ENCODE peak calls at places on chromosomes 6 and 20, in six cellular contexts. J, S, G, I, T and K are unnamed samples.

GRCh38 chr6:52576392-52577021 is 353 bp downstream of the TRAM2 start:
- DNase-seq in J (peak), S (peak), G (peak), I (peak), T (peak), K (peak)

GRCh38 chr20:57435498-57436222 is 44.5 kb downstream of the RBM38 start:
- DNase-seq in J (peak), S (no peak), G (no peak), I (peak), T (peak), K (peak)

GRCh38 chr20:56683077-56683865 is 54.2 kb downstream of the TFAP2C start:
- DNase-seq in J (no peak), S (no peak), G (no peak), I (no peak), T (no peak), K (no peak)

GRCh38 chr6:75166236-75166635 is 39.6 kb downstream of the COL12A1 start:
- DNase-seq in J (no peak), S (no peak), G (peak), I (no peak), T (no peak), K (no peak)

GRCh38 chr6:70241991-70242420 is 60.9 kb downstream of the COL9A1 start:
- DNase-seq in J (peak), S (no peak), G (no peak), I (no peak), T (peak), K (no peak)

GRCh38 chr6:32439708-32440214 is at the start of gene HLA-DRA:
- DNase-seq in J (peak), S (peak), G (peak), I (peak), T (peak), K (peak)

GRCh38 chr6:85008311-85009015 is 244.1 kb upstream of the TBX18 start:
- DNase-seq in J (no peak), S (no peak), G (peak), I (no peak), T (no peak), K (no peak)

GRCh38 chr20:2708665-2709064 is 16.1 kb downstream of the EBF4 start:
- DNase-seq in J (no peak), S (no peak), G (no peak), I (no peak), T (no peak), K (no peak)

GRCh38 chr6:134520181-134521115 is 202.5 kb upstream of the SGK1 start:
- DNase-seq in J (no peak), S (no peak), G (peak), I (no peak), T (no peak), K (no peak)

GRCh38 chr6:119581220-119581619 is 231.7 kb upstream of the MAN1A1 start:
- DNase-seq in J (no peak), S (no peak), G (no peak), I (no peak), T (no peak), K (no peak)

GRCh38 chr20:57389695-57390603 is 1.2 kb upstream of the RBM38 start:
- DNase-seq in J (peak), S (no peak), G (peak), I (no peak), T (no peak), K (peak)

GRCh38 chr6:37653933-37654565 is 43.6 kb downstream of the MDGA1 start:
- DNase-seq in J (peak), S (peak), G (peak), I (peak), T (peak), K (peak)

GRCh38 chr6:36032245-36032644 is 4.6 kb downstream of the MAPK14 start:
- DNase-seq in J (no peak), S (no peak), G (no peak), I (no peak), T (no peak), K (peak)

GRCh38 chr6:99736302-99736701 is 129.7 kb downstream of the PRDM13 start:
- DNase-seq in J (no peak), S (no peak), G (no peak), I (peak), T (no peak), K (peak)

GRCh38 chr20:34427331-34427730 is 64.3 kb downstream of the ITCH start:
- DNase-seq in J (no peak), S (no peak), G (no peak), I (no peak), T (no peak), K (no peak)

GRCh38 chr6:3230275-3231212 is 3.1 kb upstream of the TUBB2B start:
- DNase-seq in J (no peak), S (no peak), G (peak), I (no peak), T (no peak), K (no peak)
- TF ChIP-seq POLR2A in J (no peak), S (no peak), G (no peak), I (no peak), T (no peak), K (no peak)

DNA sequence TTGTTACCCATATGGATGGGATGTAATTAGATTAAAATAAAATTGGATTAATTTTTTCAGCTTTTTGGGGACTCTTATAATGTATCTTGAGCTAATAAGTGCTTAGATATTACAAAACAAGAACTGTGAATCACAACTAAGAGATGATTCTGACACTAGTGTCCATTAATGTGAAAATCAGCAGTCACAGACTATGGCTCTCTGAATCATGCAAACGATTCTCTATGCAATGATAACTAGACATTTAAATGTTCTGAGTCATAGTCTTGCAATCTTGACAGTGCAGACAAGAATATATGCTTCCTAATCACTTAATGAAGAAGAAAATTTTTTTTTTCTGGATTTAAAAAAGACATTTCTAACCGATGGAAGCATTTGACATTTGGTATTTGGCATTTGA is 82.2 kb upstream of the OPRM1 start:
- DNase-seq in J (no peak), S (no peak), G (no peak), I (no peak), T (no peak), K (no peak)
- TF ChIP-seq MYC in J (no peak), S (no peak), G (no peak), I (no peak), T (no peak), K (no peak)

GRCh38 chr20:47452736-47453161 is 48.9 kb upstream of the NCOA3 start:
- DNase-seq in J (no peak), S (no peak), G (no peak), I (no peak), T (no peak), K (no peak)
- H3K4me3 ChIP-seq in J (no peak), S (peak), G (no peak), I (no peak), T (no peak), K (no peak)

DNA sequence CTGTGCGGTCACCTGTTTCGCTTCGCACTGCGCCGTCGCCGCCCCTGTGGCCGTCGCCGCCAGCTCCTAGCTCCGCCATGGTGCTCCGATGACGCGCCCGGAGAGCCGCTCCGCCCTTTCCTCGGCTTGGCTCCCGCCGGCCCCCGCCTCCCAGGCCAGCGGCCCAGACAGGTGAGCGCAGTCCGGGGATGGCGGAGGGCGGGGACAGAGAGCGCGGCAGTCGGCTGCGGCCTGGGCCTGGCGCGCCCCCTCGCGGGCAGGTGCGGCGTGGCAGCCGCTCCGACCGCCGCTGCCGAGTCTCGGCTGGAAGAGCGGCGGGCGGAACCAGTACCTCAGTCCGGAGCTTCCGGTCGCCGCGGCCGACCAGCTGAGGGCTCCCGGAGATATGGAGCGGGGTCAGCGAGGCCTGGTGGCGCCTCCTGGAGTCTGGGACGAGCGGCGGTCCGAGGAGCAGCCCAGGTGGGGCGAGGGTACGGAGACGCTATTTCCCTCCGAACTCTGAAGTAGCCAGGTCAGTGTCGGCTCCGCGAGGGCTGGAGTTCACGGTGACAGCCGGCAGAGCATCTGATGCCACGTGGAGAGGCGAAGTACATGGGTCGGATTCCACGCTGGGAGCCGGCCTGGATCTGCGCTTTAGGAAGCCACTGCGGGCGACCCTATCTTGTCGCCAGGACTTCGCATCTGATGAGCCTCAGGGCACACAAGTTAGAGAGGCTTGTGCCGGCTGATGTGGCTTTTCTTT is at the start of gene MAP7:
- DNase-seq in J (peak), S (no peak), G (peak), I (peak), T (no peak), K (peak)
- TF ChIP-seq POLR2A in J (no peak), S (no peak), G (no peak), I (peak), T (no peak), K (no peak)

GRCh38 chr6:135905604-135906300 is 54.3 kb downstream of the PDE7B start:
- DNase-seq in J (no peak), S (no peak), G (no peak), I (no peak), T (no peak), K (no peak)
- TF ChIP-seq MYC in J (no peak), S (no peak), G (no peak), I (no peak), T (no peak), K (no peak)

GRCh38 chr20:11902264-11902663 is 15.4 kb upstream of the BTBD3 start:
- DNase-seq in J (no peak), S (no peak), G (peak), I (peak), T (no peak), K (peak)
- H3K4me3 ChIP-seq in J (no peak), S (no peak), G (no peak), I (no peak), T (no peak), K (no peak)

DNA sequence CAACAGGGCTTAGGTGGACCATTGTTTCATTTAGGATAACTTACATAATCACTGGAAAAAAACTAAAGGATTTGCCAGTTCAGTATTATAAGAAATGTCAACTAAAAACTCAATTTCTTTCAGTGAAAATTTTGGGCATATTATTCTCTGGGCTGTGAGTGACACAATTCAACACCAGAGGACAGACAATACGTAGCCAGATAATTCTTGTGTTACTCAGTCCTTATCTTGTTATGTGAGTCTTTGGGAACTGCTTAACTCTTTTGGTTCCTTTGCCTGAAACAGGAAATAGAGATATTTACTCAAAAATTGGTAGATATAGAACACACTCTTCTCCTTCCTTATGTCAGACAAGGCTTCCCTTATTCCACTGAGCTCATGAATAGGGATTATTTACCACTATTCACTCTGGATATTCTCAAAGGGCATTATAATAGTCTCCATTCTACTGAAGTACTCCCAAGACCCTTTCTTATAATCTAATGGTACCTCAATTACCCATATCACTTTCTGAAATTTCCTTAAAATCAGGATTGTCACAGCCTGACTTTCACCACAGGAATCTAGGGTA is 4.9 kb upstream of the BEND6 start:
- DNase-seq in J (no peak), S (no peak), G (peak), I (no peak), T (no peak), K (no peak)
- TF ChIP-seq POLR2A in J (no peak), S (no peak), G (no peak), I (no peak), T (no peak), K (no peak)